ENCODE peak calls at places on chromosomes 4 and X, in ten cellular contexts. One of them, this sample, is unnamed.
A peak's percentile ranks its signal among the peaks of the same experiment; 100 is the strongest.

GRCh38 chr4:38898245-38898644 is 30.6 kb downstream of the FAM114A1 start:
- DNase-seq in Peyer's patch: no peak
- DNase-seq in A549: no peak
- DNase-seq in IMR-90: no peak
- DNase-seq in PC-3: no peak
- DNase-seq in neuronal stem cell: no peak
- DNase-seq in left ventricle myocardium inferior: no peak
- DNase-seq in AG04450: no peak
- DNase-seq in aorta: no peak
- DNase-seq in CD8-positive, alpha-beta T cell: no peak
- DNase-seq in this sample: no peak

GRCh38 chr4:118682928-118683327 is 2.3 kb upstream of the METTL14 start:
- DNase-seq in Peyer's patch: no peak
- DNase-seq in A549: peak; percentile 13
- DNase-seq in IMR-90: peak; percentile 41
- DNase-seq in PC-3: peak; percentile 45
- DNase-seq in neuronal stem cell: no peak
- DNase-seq in left ventricle myocardium inferior: no peak
- DNase-seq in AG04450: peak; percentile 1
- DNase-seq in aorta: no peak
- DNase-seq in CD8-positive, alpha-beta T cell: no peak
- DNase-seq in this sample: no peak

GRCh38 chrX:130086414-130087207 is 23.7 kb downstream of the ELF4 start:
- DNase-seq in Peyer's patch: peak; percentile 87
- DNase-seq in A549: no peak
- DNase-seq in IMR-90: no peak
- DNase-seq in PC-3: no peak
- DNase-seq in neuronal stem cell: no peak
- DNase-seq in left ventricle myocardium inferior: no peak
- DNase-seq in AG04450: no peak
- DNase-seq in aorta: no peak
- DNase-seq in CD8-positive, alpha-beta T cell: peak; percentile 81
- DNase-seq in this sample: no peak

GRCh38 chr4:2253160-2254084 is 8.5 kb downstream of the MXD4 start:
- DNase-seq in Peyer's patch: peak; percentile 34
- DNase-seq in A549: no peak
- DNase-seq in IMR-90: no peak
- DNase-seq in PC-3: no peak
- DNase-seq in neuronal stem cell: no peak
- DNase-seq in left ventricle myocardium inferior: peak; percentile 14
- DNase-seq in AG04450: no peak
- DNase-seq in aorta: peak; percentile 47
- DNase-seq in CD8-positive, alpha-beta T cell: peak; percentile 17
- DNase-seq in this sample: no peak

GRCh38 chr4:55742655-55743191 is 76.9 kb upstream of the EXOC1L start:
- DNase-seq in Peyer's patch: no peak
- DNase-seq in A549: no peak
- DNase-seq in IMR-90: peak; percentile 59
- DNase-seq in PC-3: peak; percentile 11
- DNase-seq in neuronal stem cell: peak; percentile 8
- DNase-seq in left ventricle myocardium inferior: no peak
- DNase-seq in AG04450: peak; percentile 10
- DNase-seq in aorta: no peak
- DNase-seq in CD8-positive, alpha-beta T cell: no peak
- DNase-seq in this sample: no peak

GRCh38 chr4:273312-274017 is 31.8 kb downstream of the ZNF732 start:
- DNase-seq in Peyer's patch: no peak
- DNase-seq in A549: no peak
- DNase-seq in IMR-90: no peak
- DNase-seq in PC-3: no peak
- DNase-seq in neuronal stem cell: no peak
- DNase-seq in left ventricle myocardium inferior: no peak
- DNase-seq in AG04450: no peak
- DNase-seq in aorta: no peak
- DNase-seq in CD8-positive, alpha-beta T cell: no peak
- DNase-seq in this sample: no peak

GRCh38 chrX:15515931-15516330 is 15.3 kb downstream of the BMX start:
- DNase-seq in Peyer's patch: no peak
- DNase-seq in A549: no peak
- DNase-seq in IMR-90: no peak
- DNase-seq in PC-3: no peak
- DNase-seq in neuronal stem cell: no peak
- DNase-seq in left ventricle myocardium inferior: no peak
- DNase-seq in AG04450: no peak
- DNase-seq in aorta: no peak
- DNase-seq in CD8-positive, alpha-beta T cell: no peak
- DNase-seq in this sample: no peak

GRCh38 chr4:689498-690122 is 659 bp upstream of the SLC49A3 start:
- DNase-seq in Peyer's patch: no peak
- DNase-seq in A549: no peak
- DNase-seq in IMR-90: no peak
- DNase-seq in PC-3: no peak
- DNase-seq in neuronal stem cell: no peak
- DNase-seq in left ventricle myocardium inferior: no peak
- DNase-seq in AG04450: no peak
- DNase-seq in aorta: no peak
- DNase-seq in CD8-positive, alpha-beta T cell: no peak
- DNase-seq in this sample: no peak

GRCh38 chr4:70196855-70197254 is 1.3 kb downstream of the ODAM start:
- DNase-seq in Peyer's patch: no peak
- DNase-seq in A549: no peak
- DNase-seq in IMR-90: no peak
- DNase-seq in PC-3: no peak
- DNase-seq in neuronal stem cell: no peak
- DNase-seq in left ventricle myocardium inferior: no peak
- DNase-seq in AG04450: no peak
- DNase-seq in aorta: no peak
- DNase-seq in CD8-positive, alpha-beta T cell: no peak
- DNase-seq in this sample: no peak

DNA sequence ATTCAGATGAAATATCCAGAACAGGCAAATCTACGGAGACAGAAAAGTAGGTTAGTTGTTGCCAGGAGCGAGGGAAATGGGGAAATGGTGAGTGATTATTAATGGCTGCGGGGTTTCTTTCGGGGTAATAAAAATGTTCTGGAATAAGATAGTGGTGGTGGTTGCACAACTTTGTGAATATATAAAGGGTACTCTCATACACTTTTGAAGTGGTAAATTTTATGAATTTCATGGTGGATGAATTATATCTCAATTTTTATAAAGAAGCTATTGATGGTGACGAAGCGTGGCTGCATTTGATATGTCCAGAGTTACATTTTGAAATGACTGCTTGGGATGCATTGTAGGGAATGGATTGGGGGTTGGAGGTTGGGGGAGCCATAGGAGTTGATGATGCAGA is 16.3 kb downstream of the FAM47E start:
- DNase-seq in Peyer's patch: no peak
- DNase-seq in A549: no peak
- DNase-seq in IMR-90: no peak
- DNase-seq in PC-3: no peak
- DNase-seq in neuronal stem cell: no peak
- DNase-seq in left ventricle myocardium inferior: no peak
- DNase-seq in AG04450: no peak
- DNase-seq in aorta: no peak
- DNase-seq in CD8-positive, alpha-beta T cell: no peak
- DNase-seq in this sample: no peak
- H3K27ac ChIP-seq in Peyer's patch: no peak overlapping the region
- H3K27ac ChIP-seq in A549: no peak overlapping the region
- H3K27ac ChIP-seq in IMR-90: no peak overlapping the region
- H3K27ac ChIP-seq in PC-3: no peak overlapping the region
- H3K27ac ChIP-seq in neuronal stem cell: no peak overlapping the region
- H3K27ac ChIP-seq in left ventricle myocardium inferior: no peak overlapping the region
- H3K27ac ChIP-seq in AG04450: no peak overlapping the region
- H3K27ac ChIP-seq in aorta: no peak overlapping the region
- H3K27ac ChIP-seq in CD8-positive, alpha-beta T cell: no peak overlapping the region
- H3K27ac ChIP-seq in this sample: no peak overlapping the region

GRCh38 chrX:136643243-136643642 is 4.7 kb upstream of the CD40LG start:
- DNase-seq in Peyer's patch: no peak
- DNase-seq in A549: no peak
- DNase-seq in IMR-90: no peak
- DNase-seq in PC-3: no peak
- DNase-seq in neuronal stem cell: no peak
- DNase-seq in left ventricle myocardium inferior: no peak
- DNase-seq in AG04450: no peak
- DNase-seq in aorta: no peak
- DNase-seq in CD8-positive, alpha-beta T cell: no peak
- DNase-seq in this sample: no peak
- H3K27ac ChIP-seq in Peyer's patch: no peak overlapping the region
- H3K27ac ChIP-seq in A549: no peak overlapping the region
- H3K27ac ChIP-seq in IMR-90: no peak overlapping the region
- H3K27ac ChIP-seq in PC-3: no peak overlapping the region
- H3K27ac ChIP-seq in neuronal stem cell: no peak overlapping the region
- H3K27ac ChIP-seq in left ventricle myocardium inferior: no peak overlapping the region
- H3K27ac ChIP-seq in AG04450: no peak overlapping the region
- H3K27ac ChIP-seq in aorta: no peak overlapping the region
- H3K27ac ChIP-seq in CD8-positive, alpha-beta T cell: no peak overlapping the region
- H3K27ac ChIP-seq in this sample: no peak overlapping the region

GRCh38 chrX:143615851-143616250 is 20.1 kb downstream of the SLITRK4 start:
- DNase-seq in Peyer's patch: no peak
- DNase-seq in A549: no peak
- DNase-seq in IMR-90: no peak
- DNase-seq in PC-3: no peak
- DNase-seq in neuronal stem cell: no peak
- DNase-seq in left ventricle myocardium inferior: no peak
- DNase-seq in AG04450: no peak
- DNase-seq in aorta: no peak
- DNase-seq in CD8-positive, alpha-beta T cell: no peak
- DNase-seq in this sample: no peak

GRCh38 chrX:143623657-143624056 is 12.2 kb downstream of the SLITRK4 start:
- DNase-seq in Peyer's patch: no peak
- DNase-seq in A549: no peak
- DNase-seq in IMR-90: no peak
- DNase-seq in PC-3: peak; percentile 42
- DNase-seq in neuronal stem cell: no peak
- DNase-seq in left ventricle myocardium inferior: no peak
- DNase-seq in AG04450: no peak
- DNase-seq in aorta: no peak
- DNase-seq in CD8-positive, alpha-beta T cell: no peak
- DNase-seq in this sample: no peak

DNA sequence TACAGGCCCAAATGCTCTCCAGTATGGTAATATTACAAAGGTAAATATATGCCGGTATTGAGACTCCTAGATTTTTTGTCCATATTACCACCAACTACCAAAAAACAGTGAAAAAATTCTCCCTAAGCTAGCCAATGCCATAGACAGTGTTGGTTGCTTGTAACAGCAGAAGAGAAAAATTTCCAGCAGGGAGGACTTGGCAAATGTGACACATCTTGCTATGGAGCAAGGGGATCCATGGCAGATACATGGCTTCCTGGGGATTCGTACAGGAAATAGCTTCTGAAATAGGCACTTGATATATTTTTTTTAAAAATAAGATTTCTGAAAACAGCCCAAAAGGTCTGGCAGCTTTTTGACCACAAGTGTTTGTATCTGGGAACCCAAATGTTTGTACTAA is 14.6 kb downstream of the SLITRK4 start:
- DNase-seq in Peyer's patch: no peak
- DNase-seq in A549: no peak
- DNase-seq in IMR-90: no peak
- DNase-seq in PC-3: no peak
- DNase-seq in neuronal stem cell: no peak
- DNase-seq in left ventricle myocardium inferior: no peak
- DNase-seq in AG04450: no peak
- DNase-seq in aorta: no peak
- DNase-seq in CD8-positive, alpha-beta T cell: no peak
- DNase-seq in this sample: no peak
- H3K27ac ChIP-seq in Peyer's patch: no peak overlapping the region
- H3K27ac ChIP-seq in A549: no peak overlapping the region
- H3K27ac ChIP-seq in IMR-90: no peak overlapping the region
- H3K27ac ChIP-seq in PC-3: no peak overlapping the region
- H3K27ac ChIP-seq in neuronal stem cell: no peak overlapping the region
- H3K27ac ChIP-seq in left ventricle myocardium inferior: no peak overlapping the region
- H3K27ac ChIP-seq in AG04450: no peak overlapping the region
- H3K27ac ChIP-seq in aorta: no peak overlapping the region
- H3K27ac ChIP-seq in CD8-positive, alpha-beta T cell: no peak overlapping the region
- H3K27ac ChIP-seq in this sample: no peak overlapping the region

GRCh38 chrX:154363706-154364439 is 10.6 kb downstream of the FLNA start:
- DNase-seq in Peyer's patch: no peak
- DNase-seq in A549: no peak
- DNase-seq in IMR-90: no peak
- DNase-seq in PC-3: no peak
- DNase-seq in neuronal stem cell: no peak
- DNase-seq in left ventricle myocardium inferior: no peak
- DNase-seq in AG04450: no peak
- DNase-seq in aorta: no peak
- DNase-seq in CD8-positive, alpha-beta T cell: no peak
- DNase-seq in this sample: no peak

GRCh38 chrX:154367474-154368308 is 6.7 kb downstream of the FLNA start:
- DNase-seq in Peyer's patch: no peak
- DNase-seq in A549: no peak
- DNase-seq in IMR-90: no peak
- DNase-seq in PC-3: no peak
- DNase-seq in neuronal stem cell: no peak
- DNase-seq in left ventricle myocardium inferior: no peak
- DNase-seq in AG04450: no peak
- DNase-seq in aorta: no peak
- DNase-seq in CD8-positive, alpha-beta T cell: no peak
- DNase-seq in this sample: no peak

GRCh38 chrX:154365052-154365600 is 9.3 kb downstream of the FLNA start:
- DNase-seq in Peyer's patch: no peak
- DNase-seq in A549: no peak
- DNase-seq in IMR-90: no peak
- DNase-seq in PC-3: no peak
- DNase-seq in neuronal stem cell: no peak
- DNase-seq in left ventricle myocardium inferior: no peak
- DNase-seq in AG04450: no peak
- DNase-seq in aorta: no peak
- DNase-seq in CD8-positive, alpha-beta T cell: no peak
- DNase-seq in this sample: no peak

GRCh38 chrX:154366666-154367055 is 7.8 kb downstream of the FLNA start:
- DNase-seq in Peyer's patch: no peak
- DNase-seq in A549: no peak
- DNase-seq in IMR-90: no peak
- DNase-seq in PC-3: no peak
- DNase-seq in neuronal stem cell: no peak
- DNase-seq in left ventricle myocardium inferior: peak; percentile 56
- DNase-seq in AG04450: no peak
- DNase-seq in aorta: no peak
- DNase-seq in CD8-positive, alpha-beta T cell: no peak
- DNase-seq in this sample: no peak

GRCh38 chrX:154365997-154366665 is 8.3 kb downstream of the FLNA start:
- DNase-seq in Peyer's patch: no peak
- DNase-seq in A549: no peak
- DNase-seq in IMR-90: no peak
- DNase-seq in PC-3: no peak
- DNase-seq in neuronal stem cell: no peak
- DNase-seq in left ventricle myocardium inferior: no peak
- DNase-seq in AG04450: no peak
- DNase-seq in aorta: no peak
- DNase-seq in CD8-positive, alpha-beta T cell: no peak
- DNase-seq in this sample: no peak
- H3K27ac ChIP-seq in Peyer's patch: no peak overlapping the region
- H3K27ac ChIP-seq in A549: peak overlapping the region; percentile 98
- H3K27ac ChIP-seq in IMR-90: peak overlapping the region; percentile 10
- H3K27ac ChIP-seq in PC-3: no peak overlapping the region
- H3K27ac ChIP-seq in neuronal stem cell: no peak overlapping the region
- H3K27ac ChIP-seq in left ventricle myocardium inferior: peak overlapping the region; percentile 95
- H3K27ac ChIP-seq in AG04450: peak overlapping the region; percentile 39
- H3K27ac ChIP-seq in aorta: peak overlapping the region; percentile 68
- H3K27ac ChIP-seq in CD8-positive, alpha-beta T cell: no peak overlapping the region
- H3K27ac ChIP-seq in this sample: peak overlapping the region; percentile 13